ENCODE peak calls at places on chromosomes 16 and 17, in nine cellular contexts. Q is A549; W is brain microvascular endothelial cell; K is stimulated activated CD8-positive, alpha-beta memory T cell treated with anti-CD3 and anti-CD28 coated beads, Interleukin-12 subunit alpha, Interleukin-12 subunit beta, amount 100 ng/mL, for 1 hour; S is stimulated activated CD4-positive, alpha-beta T cell treated with anti-CD3 and anti-CD28 coated beads, Interleukin-1b, Interleukin-23, amount 100 ng/mL, for 1 hour; N is mesendoderm; B is coronary artery; X is RKO; U is substantia nigra. D is an unnamed sample.

GRCh38 chr17:82913304-82914043 is 73.7 kb upstream of the ZNF750 start:
- DNase-seq in K (no peak), W (no peak), S (no peak), X (no peak), N (peak), U (no peak), B (no peak), Q (peak), D (no peak)

GRCh38 chr17:82943751-82944150 is 103.9 kb upstream of the ZNF750 start:
- DNase-seq in K (no peak), B (peak), W (no peak), U (no peak), N (no peak), X (no peak), Q (no peak), S (no peak), D (no peak)

GRCh38 chr16:7303014-7303676 is 29.5 kb upstream of the RBFOX1 start:
- DNase-seq in X (no peak), Q (no peak), S (no peak), K (no peak), N (peak), W (no peak), B (no peak), U (peak), D (no peak)

GRCh38 chr17:80636356-80637285 is 92.0 kb downstream of the RPTOR start:
- DNase-seq in U (no peak), S (no peak), B (no peak), Q (no peak), N (no peak), K (no peak), X (no peak), W (no peak), D (no peak)

GRCh38 chr16:85789773-85790172 is 9.6 kb downstream of the EMC8 start:
- DNase-seq in S (no peak), B (no peak), W (no peak), N (no peak), U (no peak), K (no peak), X (no peak), Q (no peak), D (no peak)

GRCh38 chr16:53159781-53160436 is 105.1 kb downstream of the CHD9 start:
- DNase-seq in B (no peak), U (no peak), K (no peak), S (no peak), Q (peak), X (peak), W (peak), N (peak), D (peak)

GRCh38 chr17:57703273-57703672 is 41.8 kb downstream of the CCDC182 start:
- DNase-seq in U (no peak), B (no peak), N (no peak), Q (no peak), X (no peak), W (no peak), S (no peak), K (no peak), D (no peak)

GRCh38 chr17:35972535-35972934 is 8.8 kb downstream of the CCL16 start:
- DNase-seq in Q (no peak), S (no peak), U (no peak), X (no peak), W (no peak), N (no peak), B (no peak), K (no peak), D (no peak)

GRCh38 chr16:52066951-52067350 is 480.0 kb downstream of the TOX3 start:
- DNase-seq in B (no peak), W (no peak), X (no peak), N (no peak), Q (no peak), S (no peak), U (no peak), K (no peak), D (no peak)

GRCh38 chr16:22070361-22071351 is 21.7 kb upstream of the VWA3A start:
- DNase-seq in B (no peak), S (no peak), U (no peak), N (no peak), W (no peak), X (no peak), Q (no peak), K (no peak), D (no peak)